ENCODE peak calls at places on chromosome 7, in six cellular contexts. One of them, this sample, is unnamed.
A peak's percentile ranks its signal among the peaks of the same experiment; 100 is the strongest.

GRCh38 chr7:132687981-132688383 is 111.7 kb upstream of the PLXNA4 start:
- DNase-seq in RCC 7860: no peak
- DNase-seq in IMR-90: no peak
- DNase-seq in NCI-H345: no peak
- DNase-seq in activated T-helper 1 cell treated with Interleukin-2 at 50 U/mL for 16 hours: no peak
- DNase-seq in bronchial epithelial cell: no peak
- DNase-seq in this sample: no peak

GRCh38 chr7:40848541-40849221 is 713.9 kb downstream of the SUGCT start:
- DNase-seq in RCC 7860: no peak
- DNase-seq in IMR-90: peak; percentile 36
- DNase-seq in NCI-H345: no peak
- DNase-seq in activated T-helper 1 cell treated with Interleukin-2 at 50 U/mL for 16 hours: no peak
- DNase-seq in bronchial epithelial cell: no peak
- DNase-seq in this sample: no peak

GRCh38 chr7:42226354-42226941 is 10.6 kb downstream of the GLI3 start:
- DNase-seq in RCC 7860: no peak
- DNase-seq in IMR-90: no peak
- DNase-seq in NCI-H345: no peak
- DNase-seq in activated T-helper 1 cell treated with Interleukin-2 at 50 U/mL for 16 hours: no peak
- DNase-seq in bronchial epithelial cell: no peak
- DNase-seq in this sample: no peak

GRCh38 chr7:106059556-106059955 is 52.6 kb downstream of the SYPL1 start:
- DNase-seq in RCC 7860: no peak
- DNase-seq in IMR-90: no peak
- DNase-seq in NCI-H345: no peak
- DNase-seq in activated T-helper 1 cell treated with Interleukin-2 at 50 U/mL for 16 hours: no peak
- DNase-seq in bronchial epithelial cell: peak; percentile 41
- DNase-seq in this sample: no peak

GRCh38 chr7:121083790-121084251 is 95.3 kb downstream of the CPED1 start:
- DNase-seq in RCC 7860: peak; percentile 64
- DNase-seq in IMR-90: peak; percentile 51
- DNase-seq in NCI-H345: no peak
- DNase-seq in activated T-helper 1 cell treated with Interleukin-2 at 50 U/mL for 16 hours: no peak
- DNase-seq in bronchial epithelial cell: peak; percentile 76
- DNase-seq in this sample: no peak

GRCh38 chr7:668139-668871 is 58.2 kb upstream of the DNAAF5 start:
- DNase-seq in RCC 7860: no peak
- DNase-seq in IMR-90: peak; percentile 85
- DNase-seq in NCI-H345: no peak
- DNase-seq in activated T-helper 1 cell treated with Interleukin-2 at 50 U/mL for 16 hours: no peak
- DNase-seq in bronchial epithelial cell: no peak
- DNase-seq in this sample: no peak

GRCh38 chr7:72405389-72405788 is 6.7 kb downstream of the CALN1 start:
- DNase-seq in RCC 7860: no peak
- DNase-seq in IMR-90: no peak
- DNase-seq in NCI-H345: no peak
- DNase-seq in activated T-helper 1 cell treated with Interleukin-2 at 50 U/mL for 16 hours: no peak
- DNase-seq in bronchial epithelial cell: peak; percentile 17
- DNase-seq in this sample: no peak

GRCh38 chr7:131431289-131431688 is 103.6 kb downstream of the MKLN1 start:
- DNase-seq in RCC 7860: no peak
- DNase-seq in IMR-90: peak; percentile 51
- DNase-seq in NCI-H345: peak; percentile 83
- DNase-seq in activated T-helper 1 cell treated with Interleukin-2 at 50 U/mL for 16 hours: no peak
- DNase-seq in bronchial epithelial cell: peak; percentile 97
- DNase-seq in this sample: no peak

GRCh38 chr7:124655990-124656389 is 109.6 kb downstream of the GPR37 start:
- DNase-seq in RCC 7860: no peak
- DNase-seq in IMR-90: no peak
- DNase-seq in NCI-H345: peak; percentile 53
- DNase-seq in activated T-helper 1 cell treated with Interleukin-2 at 50 U/mL for 16 hours: no peak
- DNase-seq in bronchial epithelial cell: no peak
- DNase-seq in this sample: no peak

GRCh38 chr7:6481445-6481844 is 33.7 kb upstream of the DAGLB start:
- DNase-seq in RCC 7860: no peak
- DNase-seq in IMR-90: no peak
- DNase-seq in NCI-H345: no peak
- DNase-seq in activated T-helper 1 cell treated with Interleukin-2 at 50 U/mL for 16 hours: no peak
- DNase-seq in bronchial epithelial cell: no peak
- DNase-seq in this sample: no peak

GRCh38 chr7:38070718-38071117 is 107.3 kb upstream of the STARD3NL start:
- DNase-seq in RCC 7860: no peak
- DNase-seq in IMR-90: peak; percentile 0
- DNase-seq in NCI-H345: no peak
- DNase-seq in activated T-helper 1 cell treated with Interleukin-2 at 50 U/mL for 16 hours: no peak
- DNase-seq in bronchial epithelial cell: peak; percentile 21
- DNase-seq in this sample: no peak

GRCh38 chr7:69982197-69982596 is 383.9 kb downstream of the AUTS2 start:
- DNase-seq in RCC 7860: no peak
- DNase-seq in IMR-90: no peak
- DNase-seq in NCI-H345: no peak
- DNase-seq in activated T-helper 1 cell treated with Interleukin-2 at 50 U/mL for 16 hours: no peak
- DNase-seq in bronchial epithelial cell: no peak
- DNase-seq in this sample: no peak

GRCh38 chr7:18276380-18276779 is 219.2 kb upstream of the HDAC9 start:
- DNase-seq in RCC 7860: no peak
- DNase-seq in IMR-90: no peak
- DNase-seq in NCI-H345: no peak
- DNase-seq in activated T-helper 1 cell treated with Interleukin-2 at 50 U/mL for 16 hours: no peak
- DNase-seq in bronchial epithelial cell: peak; percentile 5
- DNase-seq in this sample: no peak

GRCh38 chr7:158064631-158065030 is 523.0 kb downstream of the PTPRN2 start:
- DNase-seq in RCC 7860: no peak
- DNase-seq in IMR-90: no peak
- DNase-seq in NCI-H345: peak; percentile 31
- DNase-seq in activated T-helper 1 cell treated with Interleukin-2 at 50 U/mL for 16 hours: no peak
- DNase-seq in bronchial epithelial cell: no peak
- DNase-seq in this sample: no peak

GRCh38 chr7:2665359-2665791 is 22.6 kb upstream of the AMZ1 start:
- DNase-seq in RCC 7860: no peak
- DNase-seq in IMR-90: no peak
- DNase-seq in NCI-H345: peak; percentile 31
- DNase-seq in activated T-helper 1 cell treated with Interleukin-2 at 50 U/mL for 16 hours: no peak
- DNase-seq in bronchial epithelial cell: no peak
- DNase-seq in this sample: no peak

GRCh38 chr7:142420554-142421362 is 162.9 kb upstream of the PRSS58 start:
- DNase-seq in RCC 7860: no peak
- DNase-seq in IMR-90: peak; percentile 57
- DNase-seq in NCI-H345: no peak
- DNase-seq in activated T-helper 1 cell treated with Interleukin-2 at 50 U/mL for 16 hours: no peak
- DNase-seq in bronchial epithelial cell: no peak
- DNase-seq in this sample: no peak